ENCODE peak calls at places on chromosome 12, in six cellular contexts. One of them, this sample, is unnamed. For H3K36me3, the result is how much of the 10 kb centered on the place peaks cover.

GRCh38 chr12:18967814-18968213 is 161.7 kb upstream of the PLEKHA5 start:
- DNase-seq in pancreas: no peak
- DNase-seq in heart left ventricle: no peak
- DNase-seq in upper lobe of right lung: no peak
- DNase-seq in BE2C: no peak
- DNase-seq in GM23248: no peak
- DNase-seq in this sample: no peak

GRCh38 chr12:12020762-12021161 is 50.0 kb upstream of the BCL2L14 start:
- DNase-seq in heart left ventricle: no peak
- DNase-seq in upper lobe of right lung: no peak
- DNase-seq in GM23248: no peak
- DNase-seq in pancreas: no peak
- DNase-seq in BE2C: no peak
- DNase-seq in this sample: no peak

GRCh38 chr12:9721394-9722092 is 11.4 kb downstream of the CLECL1 start:
- DNase-seq in BE2C: no peak
- DNase-seq in pancreas: no peak
- DNase-seq in GM23248: peak
- DNase-seq in upper lobe of right lung: no peak
- DNase-seq in heart left ventricle: no peak
- DNase-seq in this sample: no peak

GRCh38 chr12:62744551-62744950 is 190.4 kb downstream of the PPM1H start:
- DNase-seq in GM23248: no peak
- DNase-seq in BE2C: no peak
- DNase-seq in upper lobe of right lung: no peak
- DNase-seq in pancreas: peak
- DNase-seq in heart left ventricle: no peak
- DNase-seq in this sample: no peak

GRCh38 chr12:164207-164606 is 49.8 kb downstream of the SLC6A12 start:
- DNase-seq in pancreas: no peak
- DNase-seq in heart left ventricle: no peak
- DNase-seq in GM23248: no peak
- DNase-seq in BE2C: no peak
- DNase-seq in upper lobe of right lung: no peak
- DNase-seq in this sample: peak

GRCh38 chr12:92899388-92900001 is 29.6 kb downstream of the EEA1 start:
- DNase-seq in GM23248: peak
- DNase-seq in pancreas: peak
- DNase-seq in upper lobe of right lung: no peak
- DNase-seq in BE2C: peak
- DNase-seq in heart left ventricle: peak
- DNase-seq in this sample: peak

GRCh38 chr12:124484526-124484953 is 82.9 kb downstream of the NCOR2 start:
- DNase-seq in pancreas: no peak
- DNase-seq in upper lobe of right lung: no peak
- DNase-seq in heart left ventricle: no peak
- DNase-seq in GM23248: no peak
- DNase-seq in BE2C: no peak
- DNase-seq in this sample: no peak

GRCh38 chr12:132625731-132626430 is 7.3 kb downstream of the P2RX2 start:
- DNase-seq in BE2C: no peak
- DNase-seq in heart left ventricle: no peak
- DNase-seq in pancreas: no peak
- DNase-seq in GM23248: no peak
- DNase-seq in upper lobe of right lung: no peak
- DNase-seq in this sample: no peak

GRCh38 chr12:114841557-114842251 is 157.7 kb upstream of the TBX3 start:
- DNase-seq in heart left ventricle: no peak
- DNase-seq in pancreas: no peak
- DNase-seq in GM23248: no peak
- DNase-seq in upper lobe of right lung: no peak
- DNase-seq in BE2C: no peak
- DNase-seq in this sample: peak

GRCh38 chr12:47818701-47819543 is 781 bp downstream of the HDAC7 start:
- DNase-seq in pancreas: peak
- DNase-seq in GM23248: peak
- DNase-seq in BE2C: peak
- DNase-seq in upper lobe of right lung: peak
- DNase-seq in heart left ventricle: peak
- DNase-seq in this sample: peak

GRCh38 chr12:24014853-24015590 is 65.6 kb upstream of the SOX5 start:
- DNase-seq in pancreas: no peak
- DNase-seq in heart left ventricle: no peak
- DNase-seq in upper lobe of right lung: no peak
- DNase-seq in BE2C: no peak
- DNase-seq in GM23248: no peak
- DNase-seq in this sample: no peak

GRCh38 chr12:51210690-51211395 is 7.0 kb downstream of the POU6F1 start:
- DNase-seq in pancreas: no peak
- DNase-seq in BE2C: no peak
- DNase-seq in upper lobe of right lung: no peak
- DNase-seq in heart left ventricle: no peak
- DNase-seq in GM23248: no peak
- DNase-seq in this sample: peak

GRCh38 chr12:46260913-46261476 is 7.8 kb downstream of the SLC38A1 start:
- DNase-seq in pancreas: no peak
- DNase-seq in BE2C: no peak
- DNase-seq in upper lobe of right lung: no peak
- DNase-seq in heart left ventricle: no peak
- DNase-seq in GM23248: peak
- DNase-seq in this sample: no peak

GRCh38 chr12:89892426-89892825 is 183.8 kb upstream of the ATP2B1 start:
- DNase-seq in BE2C: no peak
- DNase-seq in GM23248: peak
- DNase-seq in heart left ventricle: no peak
- DNase-seq in upper lobe of right lung: no peak
- DNase-seq in pancreas: no peak
- DNase-seq in this sample: no peak

GRCh38 chr12:95070378-95070777 is 3.0 kb downstream of the NR2C1 start:
- DNase-seq in BE2C: no peak
- DNase-seq in pancreas: no peak
- DNase-seq in GM23248: no peak
- DNase-seq in upper lobe of right lung: no peak
- DNase-seq in heart left ventricle: no peak
- DNase-seq in this sample: no peak

GRCh38 chr12:111274820-111275219 is 94.1 kb downstream of the PHETA1 start:
- DNase-seq in GM23248: peak
- DNase-seq in pancreas: no peak
- DNase-seq in heart left ventricle: no peak
- DNase-seq in BE2C: no peak
- DNase-seq in upper lobe of right lung: no peak
- DNase-seq in this sample: peak

GRCh38 chr12:51846911-51847829 is 1.3 kb downstream of the FIGNL2 start:
- DNase-seq in pancreas: no peak
- DNase-seq in GM23248: peak
- DNase-seq in upper lobe of right lung: peak
- DNase-seq in BE2C: peak
- DNase-seq in heart left ventricle: peak
- DNase-seq in this sample: peak

GRCh38 chr12:43758247-43758727 is 303 bp downstream of the PUS7L start:
- DNase-seq in upper lobe of right lung: peak
- DNase-seq in BE2C: peak
- DNase-seq in GM23248: peak
- DNase-seq in heart left ventricle: peak
- DNase-seq in pancreas: no peak
- DNase-seq in this sample: peak

GRCh38 chr12:25789520-25789919 is 169.0 kb upstream of the RASSF8 start:
- DNase-seq in upper lobe of right lung: no peak
- DNase-seq in heart left ventricle: peak
- DNase-seq in GM23248: peak
- DNase-seq in pancreas: no peak
- DNase-seq in BE2C: no peak
- DNase-seq in this sample: no peak

GRCh38 chr12:46131729-46132128 is 137.1 kb downstream of the SLC38A1 start:
- DNase-seq in GM23248: peak
- DNase-seq in heart left ventricle: no peak
- DNase-seq in BE2C: no peak
- DNase-seq in upper lobe of right lung: no peak
- DNase-seq in pancreas: no peak
- DNase-seq in this sample: peak

GRCh38 chr12:79983492-79983891 is 48.6 kb upstream of the PPP1R12A start:
- DNase-seq in BE2C: no peak
- DNase-seq in upper lobe of right lung: no peak
- DNase-seq in pancreas: no peak
- DNase-seq in GM23248: peak
- DNase-seq in heart left ventricle: no peak
- DNase-seq in this sample: no peak

GRCh38 chr12:131867891-131868675 is 26.3 kb upstream of the ULK1 start:
- DNase-seq in upper lobe of right lung: no peak
- DNase-seq in BE2C: peak
- DNase-seq in heart left ventricle: no peak
- DNase-seq in pancreas: no peak
- DNase-seq in GM23248: peak
- DNase-seq in this sample: peak

GRCh38 chr12:14613718-14614117 is 46.0 kb upstream of the PLBD1 start:
- DNase-seq in heart left ventricle: no peak
- DNase-seq in upper lobe of right lung: no peak
- DNase-seq in BE2C: no peak
- DNase-seq in GM23248: no peak
- DNase-seq in pancreas: no peak
- DNase-seq in this sample: no peak

GRCh38 chr12:40681148-40681547 is 11.1 kb upstream of the CNTN1 start:
- DNase-seq in pancreas: no peak
- DNase-seq in BE2C: no peak
- DNase-seq in GM23248: no peak
- DNase-seq in upper lobe of right lung: no peak
- DNase-seq in heart left ventricle: no peak
- DNase-seq in this sample: no peak

GRCh38 chr12:48995061-48995879 is 3.9 kb downstream of the DDN start:
- DNase-seq in BE2C: peak
- DNase-seq in GM23248: peak
- DNase-seq in heart left ventricle: peak
- DNase-seq in pancreas: peak
- DNase-seq in upper lobe of right lung: peak
- DNase-seq in this sample: peak

GRCh38 chr12:50006754-50007442 is 18.4 kb downstream of the RACGAP1 start:
- DNase-seq in pancreas: no peak
- DNase-seq in GM23248: peak
- DNase-seq in heart left ventricle: no peak
- DNase-seq in upper lobe of right lung: no peak
- DNase-seq in BE2C: no peak
- DNase-seq in this sample: no peak

GRCh38 chr12:85588221-85588620 is 248.0 kb downstream of the RASSF9 start:
- DNase-seq in GM23248: no peak
- DNase-seq in BE2C: no peak
- DNase-seq in pancreas: no peak
- DNase-seq in upper lobe of right lung: no peak
- DNase-seq in heart left ventricle: no peak
- DNase-seq in this sample: no peak

GRCh38 chr12:105483691-105484090 is 153.2 kb downstream of the C12orf75 start:
- DNase-seq in heart left ventricle: no peak
- DNase-seq in GM23248: no peak
- DNase-seq in pancreas: no peak
- DNase-seq in BE2C: no peak
- DNase-seq in upper lobe of right lung: no peak
- DNase-seq in this sample: no peak

GRCh38 chr12:130459916-130460315 is 122.2 kb downstream of the PIWIL1 start:
- DNase-seq in BE2C: peak
- DNase-seq in upper lobe of right lung: no peak
- DNase-seq in GM23248: no peak
- DNase-seq in heart left ventricle: no peak
- DNase-seq in pancreas: no peak
- DNase-seq in this sample: no peak

GRCh38 chr12:47636908-47637780 is 68.7 kb downstream of the RPAP3 start:
- DNase-seq in heart left ventricle: no peak
- DNase-seq in BE2C: peak
- DNase-seq in upper lobe of right lung: peak
- DNase-seq in pancreas: no peak
- DNase-seq in GM23248: peak
- DNase-seq in this sample: peak

GRCh38 chr12:11719678-11720099 is 70.2 kb downstream of the ETV6 start:
- DNase-seq in BE2C: peak
- DNase-seq in pancreas: peak
- DNase-seq in upper lobe of right lung: peak
- DNase-seq in heart left ventricle: peak
- DNase-seq in GM23248: peak
- DNase-seq in this sample: peak

GRCh38 chr12:117875652-117876491 is 92.9 kb downstream of the KSR2 start:
- DNase-seq in BE2C: peak
- DNase-seq in upper lobe of right lung: no peak
- DNase-seq in pancreas: no peak
- DNase-seq in GM23248: peak
- DNase-seq in heart left ventricle: no peak
- DNase-seq in this sample: peak

GRCh38 chr12:53223391-53224267 is 8.4 kb downstream of the RARG start:
- DNase-seq in BE2C: no peak
- DNase-seq in pancreas: no peak
- DNase-seq in heart left ventricle: peak
- DNase-seq in GM23248: peak
- DNase-seq in upper lobe of right lung: no peak
- DNase-seq in this sample: peak

DNA sequence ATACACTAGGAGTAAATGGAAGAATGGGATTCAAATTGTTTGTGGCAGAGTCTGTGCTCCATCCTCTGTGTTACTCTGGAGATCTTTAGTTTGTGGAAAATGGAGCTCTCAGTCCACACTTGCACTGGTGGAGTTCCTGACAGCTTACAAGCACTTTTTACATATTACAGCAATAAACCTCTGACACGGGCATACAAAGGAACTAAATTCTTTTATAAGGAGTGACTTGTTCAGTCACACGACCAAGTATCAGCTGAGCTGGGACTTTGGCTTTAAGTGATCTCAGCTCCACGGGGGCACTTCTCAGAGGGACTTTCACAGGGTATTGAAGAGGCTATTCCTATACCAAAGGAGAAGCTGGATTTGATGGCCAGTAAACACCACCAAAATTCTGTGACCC is 417.4 kb downstream of the LRIG3 start:
- DNase-seq in heart left ventricle: no peak
- DNase-seq in upper lobe of right lung: no peak
- DNase-seq in GM23248: peak
- DNase-seq in BE2C: no peak
- DNase-seq in pancreas: no peak
- DNase-seq in this sample: no peak
- H3K4me3 ChIP-seq in heart left ventricle: no peak
- H3K4me3 ChIP-seq in upper lobe of right lung: no peak
- H3K4me3 ChIP-seq in GM23248: no peak
- H3K4me3 ChIP-seq in BE2C: no peak
- H3K4me3 ChIP-seq in pancreas: no peak
- H3K4me3 ChIP-seq in this sample: no peak

GRCh38 chr12:64730585-64730964 is 28.6 kb downstream of the GNS start:
- DNase-seq in heart left ventricle: no peak
- DNase-seq in upper lobe of right lung: no peak
- DNase-seq in BE2C: peak
- DNase-seq in pancreas: no peak
- DNase-seq in GM23248: no peak
- DNase-seq in this sample: no peak
- H3K36me3 ChIP-seq in heart left ventricle: under half
- H3K36me3 ChIP-seq in upper lobe of right lung: half or more
- H3K36me3 ChIP-seq in BE2C: under half
- H3K36me3 ChIP-seq in pancreas: under half
- H3K36me3 ChIP-seq in GM23248: under half
- H3K36me3 ChIP-seq in this sample: under half

GRCh38 chr12:109053382-109054123 is 1.2 kb downstream of the USP30 start:
- DNase-seq in BE2C: no peak
- DNase-seq in GM23248: peak
- DNase-seq in upper lobe of right lung: no peak
- DNase-seq in pancreas: peak
- DNase-seq in heart left ventricle: no peak
- DNase-seq in this sample: peak
- H3K4me3 ChIP-seq in BE2C: peak
- H3K4me3 ChIP-seq in GM23248: peak
- H3K4me3 ChIP-seq in upper lobe of right lung: peak
- H3K4me3 ChIP-seq in pancreas: peak
- H3K4me3 ChIP-seq in heart left ventricle: peak
- H3K4me3 ChIP-seq in this sample: peak

GRCh38 chr12:7460375-7461259 is 16.7 kb upstream of the CD163L1 start:
- DNase-seq in heart left ventricle: no peak
- DNase-seq in BE2C: peak
- DNase-seq in GM23248: peak
- DNase-seq in upper lobe of right lung: no peak
- DNase-seq in pancreas: no peak
- DNase-seq in this sample: peak
- H3K36me3 ChIP-seq in heart left ventricle: under half
- H3K36me3 ChIP-seq in BE2C: under half
- H3K36me3 ChIP-seq in GM23248: under half
- H3K36me3 ChIP-seq in upper lobe of right lung: under half
- H3K36me3 ChIP-seq in pancreas: under half
- H3K36me3 ChIP-seq in this sample: under half

This sample was measured in H7.